ENCODE peak calls at places on chromosomes 16 and 17, in eight cellular contexts. One of them, this sample, is unnamed.

GRCh38 chr17:44995602-44996001 is 27.5 kb upstream of the C1QL1 start:
- DNase-seq in A549: no peak
- DNase-seq in hepatocyte: no peak
- DNase-seq in mucosa of descending colon: no peak
- DNase-seq in upper lobe of right lung: no peak
- DNase-seq in dorsolateral prefrontal cortex: no peak
- DNase-seq in transverse colon: no peak
- DNase-seq in upper lobe of left lung: no peak
- DNase-seq in this sample: no peak

GRCh38 chr16:15879255-15879804 is 9.1 kb downstream of the CEP20 start:
- DNase-seq in A549: peak; percentile 90
- DNase-seq in hepatocyte: no peak
- DNase-seq in mucosa of descending colon: no peak
- DNase-seq in upper lobe of right lung: no peak
- DNase-seq in dorsolateral prefrontal cortex: no peak
- DNase-seq in transverse colon: no peak
- DNase-seq in upper lobe of left lung: no peak
- DNase-seq in this sample: no peak

GRCh38 chr17:45977506-45977824 is 21.6 kb upstream of the STH start:
- DNase-seq in A549: no peak
- DNase-seq in hepatocyte: no peak
- DNase-seq in mucosa of descending colon: no peak
- DNase-seq in upper lobe of right lung: no peak
- DNase-seq in dorsolateral prefrontal cortex: no peak
- DNase-seq in transverse colon: no peak
- DNase-seq in upper lobe of left lung: no peak
- DNase-seq in this sample: no peak

GRCh38 chr16:9075299-9076071 is 16.0 kb upstream of the HAPSTR1 start:
- DNase-seq in A549: no peak
- DNase-seq in hepatocyte: no peak
- DNase-seq in mucosa of descending colon: no peak
- DNase-seq in upper lobe of right lung: no peak
- DNase-seq in dorsolateral prefrontal cortex: no peak
- DNase-seq in transverse colon: no peak
- DNase-seq in upper lobe of left lung: no peak
- DNase-seq in this sample: no peak

GRCh38 chr17:82273327-82274133 is at the start of gene CSNK1D:
- DNase-seq in A549: peak; percentile 94
- DNase-seq in hepatocyte: peak; percentile 97
- DNase-seq in mucosa of descending colon: peak; percentile 96
- DNase-seq in upper lobe of right lung: peak; percentile 96
- DNase-seq in dorsolateral prefrontal cortex: peak; percentile 91
- DNase-seq in transverse colon: peak; percentile 95
- DNase-seq in upper lobe of left lung: peak; percentile 92
- DNase-seq in this sample: peak; percentile 99

GRCh38 chr16:17852977-17853702 is 382.4 kb upstream of the XYLT1 start:
- DNase-seq in A549: no peak
- DNase-seq in hepatocyte: no peak
- DNase-seq in mucosa of descending colon: no peak
- DNase-seq in upper lobe of right lung: peak; percentile 62
- DNase-seq in dorsolateral prefrontal cortex: no peak
- DNase-seq in transverse colon: no peak
- DNase-seq in upper lobe of left lung: no peak
- DNase-seq in this sample: no peak

GRCh38 chr17:18141210-18141803 is 32.8 kb downstream of the MYO15A start:
- DNase-seq in A549: peak; percentile 65
- DNase-seq in hepatocyte: peak; percentile 78
- DNase-seq in mucosa of descending colon: no peak
- DNase-seq in upper lobe of right lung: no peak
- DNase-seq in dorsolateral prefrontal cortex: no peak
- DNase-seq in transverse colon: no peak
- DNase-seq in upper lobe of left lung: no peak
- DNase-seq in this sample: peak; percentile 78

GRCh38 chr17:40598928-40599627 is 33.8 kb upstream of the CCR7 start:
- DNase-seq in A549: no peak
- DNase-seq in hepatocyte: no peak
- DNase-seq in mucosa of descending colon: no peak
- DNase-seq in upper lobe of right lung: no peak
- DNase-seq in dorsolateral prefrontal cortex: no peak
- DNase-seq in transverse colon: peak; percentile 41
- DNase-seq in upper lobe of left lung: no peak
- DNase-seq in this sample: peak; percentile 74

GRCh38 chr17:83195330-83196087 is 116.1 kb downstream of the METRNL start:
- DNase-seq in A549: no peak
- DNase-seq in hepatocyte: no peak
- DNase-seq in mucosa of descending colon: no peak
- DNase-seq in upper lobe of right lung: peak; percentile 72
- DNase-seq in dorsolateral prefrontal cortex: no peak
- DNase-seq in transverse colon: no peak
- DNase-seq in upper lobe of left lung: peak; percentile 31
- DNase-seq in this sample: no peak

GRCh38 chr16:27945233-27945975 is 118.1 kb downstream of the GSG1L start:
- DNase-seq in A549: no peak
- DNase-seq in hepatocyte: no peak
- DNase-seq in mucosa of descending colon: no peak
- DNase-seq in upper lobe of right lung: peak; percentile 41
- DNase-seq in dorsolateral prefrontal cortex: no peak
- DNase-seq in transverse colon: no peak
- DNase-seq in upper lobe of left lung: no peak
- DNase-seq in this sample: no peak

GRCh38 chr17:63140255-63140654 is 174.2 kb downstream of the TANC2 start:
- DNase-seq in A549: no peak
- DNase-seq in hepatocyte: no peak
- DNase-seq in mucosa of descending colon: no peak
- DNase-seq in upper lobe of right lung: no peak
- DNase-seq in dorsolateral prefrontal cortex: no peak
- DNase-seq in transverse colon: peak; percentile 32
- DNase-seq in upper lobe of left lung: no peak
- DNase-seq in this sample: no peak

GRCh38 chr16:30934827-30935557 is 11.6 kb downstream of the FBXL19 start:
- DNase-seq in A549: peak; percentile 45
- DNase-seq in hepatocyte: peak; percentile 64
- DNase-seq in mucosa of descending colon: peak; percentile 48
- DNase-seq in upper lobe of right lung: no peak
- DNase-seq in dorsolateral prefrontal cortex: no peak
- DNase-seq in transverse colon: peak; percentile 49
- DNase-seq in upper lobe of left lung: peak; percentile 49
- DNase-seq in this sample: peak; percentile 48

GRCh38 chr17:57665128-57665527 is 80.0 kb downstream of the CCDC182 start:
- DNase-seq in A549: no peak
- DNase-seq in hepatocyte: no peak
- DNase-seq in mucosa of descending colon: no peak
- DNase-seq in upper lobe of right lung: peak; percentile 23
- DNase-seq in dorsolateral prefrontal cortex: peak; percentile 37
- DNase-seq in transverse colon: no peak
- DNase-seq in upper lobe of left lung: no peak
- DNase-seq in this sample: no peak

GRCh38 chr16:13242201-13242600 is 340.8 kb downstream of the SHISA9 start:
- DNase-seq in A549: no peak
- DNase-seq in hepatocyte: no peak
- DNase-seq in mucosa of descending colon: no peak
- DNase-seq in upper lobe of right lung: no peak
- DNase-seq in dorsolateral prefrontal cortex: no peak
- DNase-seq in transverse colon: no peak
- DNase-seq in upper lobe of left lung: no peak
- DNase-seq in this sample: no peak

GRCh38 chr16:11655655-11656054 is 12.6 kb upstream of the SNN start:
- DNase-seq in A549: no peak
- DNase-seq in hepatocyte: no peak
- DNase-seq in mucosa of descending colon: no peak
- DNase-seq in upper lobe of right lung: no peak
- DNase-seq in dorsolateral prefrontal cortex: no peak
- DNase-seq in transverse colon: no peak
- DNase-seq in upper lobe of left lung: no peak
- DNase-seq in this sample: peak; percentile 31

GRCh38 chr16:59510008-59510424 is 775.9 kb upstream of the GOT2 start:
- DNase-seq in A549: peak; percentile 35
- DNase-seq in hepatocyte: no peak
- DNase-seq in mucosa of descending colon: no peak
- DNase-seq in upper lobe of right lung: no peak
- DNase-seq in dorsolateral prefrontal cortex: peak; percentile 53
- DNase-seq in transverse colon: no peak
- DNase-seq in upper lobe of left lung: no peak
- DNase-seq in this sample: no peak

GRCh38 chr17:10624966-10625365 is 32.1 kb downstream of the MYH3 start:
- DNase-seq in A549: no peak
- DNase-seq in hepatocyte: no peak
- DNase-seq in mucosa of descending colon: no peak
- DNase-seq in upper lobe of right lung: no peak
- DNase-seq in dorsolateral prefrontal cortex: no peak
- DNase-seq in transverse colon: no peak
- DNase-seq in upper lobe of left lung: no peak
- DNase-seq in this sample: no peak

GRCh38 chr17:36133629-36134259 is 30.1 kb downstream of the CCL4 start:
- DNase-seq in A549: no peak
- DNase-seq in hepatocyte: peak; percentile 85
- DNase-seq in mucosa of descending colon: no peak
- DNase-seq in upper lobe of right lung: no peak
- DNase-seq in dorsolateral prefrontal cortex: no peak
- DNase-seq in transverse colon: peak; percentile 34
- DNase-seq in upper lobe of left lung: no peak
- DNase-seq in this sample: no peak

DNA sequence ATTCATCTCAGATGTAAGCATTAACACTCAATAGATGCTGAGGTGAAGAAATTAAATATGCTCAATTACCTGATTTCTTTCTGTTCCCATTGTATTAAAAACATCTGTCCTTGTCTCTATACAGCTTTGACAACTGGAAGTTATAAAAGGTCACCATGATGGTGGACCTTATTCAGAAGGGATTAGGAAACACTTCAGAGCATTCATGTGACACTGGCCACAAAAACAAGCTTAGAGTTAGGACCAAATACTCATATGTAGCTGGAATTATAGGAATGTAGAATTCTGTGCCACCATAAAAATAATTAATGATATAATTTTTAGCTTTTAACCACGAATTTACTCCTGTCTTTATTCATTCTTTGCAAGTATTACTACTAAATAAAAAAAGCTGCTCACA is 63.5 kb downstream of the CACNG1 start:
- DNase-seq in A549: no peak
- DNase-seq in hepatocyte: no peak
- DNase-seq in mucosa of descending colon: no peak
- DNase-seq in upper lobe of right lung: no peak
- DNase-seq in dorsolateral prefrontal cortex: no peak
- DNase-seq in transverse colon: no peak
- DNase-seq in upper lobe of left lung: no peak
- DNase-seq in this sample: no peak
- TF ChIP-seq CTCF in A549: no peak
- TF ChIP-seq CTCF in hepatocyte: no peak
- TF ChIP-seq CTCF in mucosa of descending colon: no peak
- TF ChIP-seq CTCF in upper lobe of right lung: no peak
- TF ChIP-seq CTCF in dorsolateral prefrontal cortex: no peak
- TF ChIP-seq CTCF in transverse colon: no peak
- TF ChIP-seq CTCF in upper lobe of left lung: no peak
- TF ChIP-seq CTCF in this sample: no peak

DNA sequence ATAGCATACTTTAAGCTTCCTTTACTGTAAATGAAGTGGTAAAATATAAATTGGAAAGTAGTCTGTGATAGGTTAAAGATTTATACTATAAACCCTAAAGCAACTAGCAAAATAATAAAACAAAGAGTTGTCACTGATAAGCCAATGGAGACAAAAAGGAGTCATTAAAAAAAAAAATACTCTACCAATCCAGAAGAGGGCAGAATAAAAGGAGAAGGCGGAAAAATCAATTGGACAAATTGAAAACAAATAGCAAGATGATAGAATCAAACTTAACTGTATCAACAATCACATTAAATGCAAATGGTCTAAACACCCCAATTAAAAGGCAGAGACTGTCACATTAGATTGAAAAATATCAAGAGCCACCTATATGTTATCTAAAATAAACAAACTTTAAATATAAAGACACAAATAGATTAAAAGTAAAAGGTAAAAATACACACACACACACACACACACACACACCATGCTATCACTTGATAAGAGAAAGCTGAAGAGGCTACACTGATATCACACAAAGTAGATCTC is 71.8 kb downstream of the CACNG1 start:
- DNase-seq in A549: no peak
- DNase-seq in hepatocyte: no peak
- DNase-seq in mucosa of descending colon: no peak
- DNase-seq in upper lobe of right lung: no peak
- DNase-seq in dorsolateral prefrontal cortex: no peak
- DNase-seq in transverse colon: no peak
- DNase-seq in upper lobe of left lung: no peak
- DNase-seq in this sample: no peak
- TF ChIP-seq CTCF in A549: peak; percentile 8
- TF ChIP-seq CTCF in hepatocyte: no peak
- TF ChIP-seq CTCF in mucosa of descending colon: no peak
- TF ChIP-seq CTCF in upper lobe of right lung: no peak
- TF ChIP-seq CTCF in dorsolateral prefrontal cortex: no peak
- TF ChIP-seq CTCF in transverse colon: no peak
- TF ChIP-seq CTCF in upper lobe of left lung: no peak
- TF ChIP-seq CTCF in this sample: no peak

GRCh38 chr17:76432712-76433336 is 20.1 kb downstream of the UBE2O start:
- DNase-seq in A549: no peak
- DNase-seq in hepatocyte: no peak
- DNase-seq in mucosa of descending colon: no peak
- DNase-seq in upper lobe of right lung: no peak
- DNase-seq in dorsolateral prefrontal cortex: no peak
- DNase-seq in transverse colon: no peak
- DNase-seq in upper lobe of left lung: no peak
- DNase-seq in this sample: no peak
- TF ChIP-seq CTCF in A549: peak; percentile 16
- TF ChIP-seq CTCF in hepatocyte: peak; percentile 18
- TF ChIP-seq CTCF in mucosa of descending colon: no peak
- TF ChIP-seq CTCF in upper lobe of right lung: peak; percentile 32
- TF ChIP-seq CTCF in dorsolateral prefrontal cortex: no peak
- TF ChIP-seq CTCF in transverse colon: peak; percentile 24
- TF ChIP-seq CTCF in upper lobe of left lung: no peak
- TF ChIP-seq CTCF in this sample: peak; percentile 12

GRCh38 chr16:57576429-57576870 is 34.0 kb downstream of the ADGRG5 start:
- DNase-seq in A549: peak; percentile 78
- DNase-seq in hepatocyte: peak; percentile 84
- DNase-seq in mucosa of descending colon: peak; percentile 85
- DNase-seq in upper lobe of right lung: peak; percentile 84
- DNase-seq in dorsolateral prefrontal cortex: peak; percentile 90
- DNase-seq in transverse colon: peak; percentile 81
- DNase-seq in upper lobe of left lung: peak; percentile 73
- DNase-seq in this sample: peak; percentile 79

GRCh38 chr16:57574086-57574485 is 31.6 kb downstream of the ADGRG5 start:
- DNase-seq in A549: no peak
- DNase-seq in hepatocyte: no peak
- DNase-seq in mucosa of descending colon: no peak
- DNase-seq in upper lobe of right lung: no peak
- DNase-seq in dorsolateral prefrontal cortex: no peak
- DNase-seq in transverse colon: no peak
- DNase-seq in upper lobe of left lung: no peak
- DNase-seq in this sample: no peak

GRCh38 chr16:57577214-57577613 is 34.8 kb downstream of the ADGRG5 start:
- DNase-seq in A549: no peak
- DNase-seq in hepatocyte: no peak
- DNase-seq in mucosa of descending colon: no peak
- DNase-seq in upper lobe of right lung: no peak
- DNase-seq in dorsolateral prefrontal cortex: no peak
- DNase-seq in transverse colon: no peak
- DNase-seq in upper lobe of left lung: no peak
- DNase-seq in this sample: no peak

GRCh38 chr16:57574646-57575467 is 32.4 kb downstream of the ADGRG5 start:
- DNase-seq in A549: no peak
- DNase-seq in hepatocyte: no peak
- DNase-seq in mucosa of descending colon: no peak
- DNase-seq in upper lobe of right lung: no peak
- DNase-seq in dorsolateral prefrontal cortex: no peak
- DNase-seq in transverse colon: no peak
- DNase-seq in upper lobe of left lung: no peak
- DNase-seq in this sample: peak; percentile 18

GRCh38 chr16:57575468-57576277 is 33.2 kb downstream of the ADGRG5 start:
- DNase-seq in A549: no peak
- DNase-seq in hepatocyte: no peak
- DNase-seq in mucosa of descending colon: no peak
- DNase-seq in upper lobe of right lung: no peak
- DNase-seq in dorsolateral prefrontal cortex: no peak
- DNase-seq in transverse colon: no peak
- DNase-seq in upper lobe of left lung: no peak
- DNase-seq in this sample: no peak
- TF ChIP-seq CTCF in A549: no peak
- TF ChIP-seq CTCF in hepatocyte: no peak
- TF ChIP-seq CTCF in mucosa of descending colon: no peak
- TF ChIP-seq CTCF in upper lobe of right lung: no peak
- TF ChIP-seq CTCF in dorsolateral prefrontal cortex: no peak
- TF ChIP-seq CTCF in transverse colon: no peak
- TF ChIP-seq CTCF in upper lobe of left lung: no peak
- TF ChIP-seq CTCF in this sample: no peak

This sample was measured in GM10248.